ENCODE peak calls at places on chromosomes 11 and 22, in five cellular contexts. N is A549, O is K562, H is HepG2, S is GM12878. M is an unnamed sample.
A peak's percentile ranks its signal among the peaks of the same experiment; 100 is the strongest.

GRCh38 chr11:62694455-62695167 is 5.3 kb upstream of the LRRN4CL start:
- DNase-seq in N (peak; percentile 87), O (peak; percentile 90), H (peak; percentile 70), S (no peak), M (peak; percentile 87)

GRCh38 chr22:41110968-41111367 is 18.6 kb downstream of the EP300 start:
- DNase-seq in N (no peak), O (no peak), H (no peak), S (no peak), M (no peak)

GRCh38 chr11:72569966-72570892 is 104.0 kb downstream of the PDE2A start:
- DNase-seq in N (no peak), O (no peak), H (no peak), S (no peak), M (no peak)

GRCh38 chr11:9269492-9270030 is 4.4 kb upstream of the DENND5A start:
- DNase-seq in N (no peak), O (no peak), H (no peak), S (no peak), M (no peak)

GRCh38 chr11:102639656-102640055 is 14.5 kb upstream of the MMP20 start:
- DNase-seq in N (no peak), O (no peak), H (no peak), S (no peak), M (no peak)

GRCh38 chr22:49203091-49203862 is 624.4 kb downstream of the BRD1 start:
- DNase-seq in N (no peak), O (peak; percentile 16), H (no peak), S (no peak), M (peak; percentile 45)

GRCh38 chr11:83220279-83220678 is 26.8 kb downstream of the ANKRD42 start:
- DNase-seq in N (no peak), O (peak; percentile 13), H (no peak), S (no peak), M (no peak)

GRCh38 chr22:30438559-30438958 is 13.0 kb downstream of the MTFP1 start:
- DNase-seq in N (no peak), O (peak; percentile 55), H (no peak), S (no peak), M (no peak)

GRCh38 chr11:46239801-46240061 is 37.7 kb upstream of the CREB3L1 start:
- DNase-seq in N (no peak), O (no peak), H (no peak), S (no peak), M (no peak)

GRCh38 chr22:40334060-40334459 is 12.2 kb upstream of the ADSL start:
- DNase-seq in N (no peak), O (no peak), H (no peak), S (no peak), M (no peak)

GRCh38 chr11:7605544-7605943 is 67.8 kb downstream of the CYB5R2 start:
- DNase-seq in N (peak; percentile 90), O (peak; percentile 6), H (peak; percentile 74), S (no peak), M (no peak)

GRCh38 chr22:22060200-22061084 is 77.9 kb upstream of the TOP3B start:
- DNase-seq in N (peak; percentile 44), O (peak; percentile 96), H (peak; percentile 40), S (no peak), M (peak; percentile 97)

GRCh38 chr22:46084376-46084775 is 66.0 kb upstream of the PPARA start:
- DNase-seq in N (no peak), O (no peak), H (no peak), S (no peak), M (no peak)

GRCh38 chr11:110430267-110431211 is 791 bp downstream of the FDX1 start:
- DNase-seq in N (no peak), O (no peak), H (peak; percentile 47), S (peak; percentile 8), M (no peak)

GRCh38 chr11:67563354-67564114 is 20.1 kb upstream of the GSTP1 start:
- DNase-seq in N (peak; percentile 94), O (peak; percentile 56), H (no peak), S (no peak), M (no peak)

GRCh38 chr22:34116126-34116525 is 195.8 kb upstream of the LARGE1 start:
- DNase-seq in N (no peak), O (no peak), H (no peak), S (no peak), M (no peak)

GRCh38 chr11:44110231-44110679 is 14.8 kb downstream of the EXT2 start:
- DNase-seq in N (peak; percentile 49), O (peak; percentile 75), H (peak; percentile 47), S (no peak), M (no peak)

GRCh38 chr11:30798547-30799236 is 212.5 kb upstream of the MPPED2 start:
- DNase-seq in N (no peak), O (no peak), H (no peak), S (no peak), M (no peak)

GRCh38 chr11:113896156-113896879 is 8.3 kb upstream of the HTR3B start:
- DNase-seq in N (peak; percentile 22), O (peak; percentile 57), H (no peak), S (no peak), M (no peak)

GRCh38 chr22:45101828-45102227 is 61.9 kb upstream of the NUP50 start:
- DNase-seq in N (peak; percentile 74), O (peak; percentile 57), H (peak; percentile 67), S (no peak), M (no peak)

GRCh38 chr11:67352546-67353316 is 615 bp downstream of the POLD4 start:
- DNase-seq in N (no peak), O (peak; percentile 35), H (peak; percentile 20), S (no peak), M (no peak)

GRCh38 chr22:48574776-48575566 is 1252.7 kb downstream of the BRD1 start:
- DNase-seq in N (peak; percentile 67), O (no peak), H (peak; percentile 58), S (no peak), M (peak; percentile 85)

GRCh38 chr11:100687032-100687629 is at the start of gene ARHGAP42:
- DNase-seq in N (peak; percentile 74), O (peak; percentile 70), H (peak; percentile 16), S (no peak), M (peak; percentile 86)

GRCh38 chr11:12537778-12538401 is 136.3 kb upstream of the TEAD1 start:
- DNase-seq in N (no peak), O (no peak), H (no peak), S (no peak), M (no peak)

GRCh38 chr22:30940655-30941362 is 27.8 kb downstream of the MORC2 start:
- DNase-seq in N (no peak), O (no peak), H (no peak), S (no peak), M (no peak)

GRCh38 chr11:113043704-113044103 is 82.5 kb downstream of the NCAM1 start:
- DNase-seq in N (no peak), O (no peak), H (no peak), S (no peak), M (no peak)

GRCh38 chr22:17486313-17486712 is 77.0 kb upstream of the SLC25A18 start:
- DNase-seq in N (peak; percentile 7), O (peak; percentile 59), H (peak; percentile 8), S (no peak), M (no peak)

GRCh38 chr11:45383229-45383628 is 97.1 kb upstream of the SYT13 start:
- DNase-seq in N (no peak), O (no peak), H (no peak), S (no peak), M (no peak)

GRCh38 chr11:23569547-23569946 is 709.3 kb upstream of the CCDC179 start:
- DNase-seq in N (no peak), O (no peak), H (no peak), S (peak; percentile 33), M (no peak)

GRCh38 chr11:106088896-106089295 is 11.4 kb downstream of the AASDHPPT start:
- DNase-seq in N (no peak), O (no peak), H (no peak), S (no peak), M (no peak)

GRCh38 chr22:36385491-36386350 is 2.0 kb downstream of the MYH9 start:
- DNase-seq in N (peak; percentile 48), O (no peak), H (peak; percentile 57), S (no peak), M (no peak)

GRCh38 chr22:17590586-17590985 is 27.3 kb downstream of the SLC25A18 start:
- DNase-seq in N (no peak), O (no peak), H (no peak), S (no peak), M (no peak)

GRCh38 chr11:2569731-2570210 is 125.0 kb downstream of the KCNQ1 start:
- DNase-seq in N (no peak), O (no peak), H (no peak), S (no peak), M (no peak)
- TF ChIP-seq CHD2 in N (no peak), O (no peak), H (no peak), S (no peak), M (no peak)

GRCh38 chr22:24521791-24522245 is 26.7 kb downstream of the UPB1 start:
- DNase-seq in N (peak; percentile 71), O (peak; percentile 48), H (peak; percentile 86), S (no peak), M (peak; percentile 82)
- TF ChIP-seq HDAC2 in N (no peak), O (no peak), H (peak; percentile 65), S (no peak), M (no peak)

GRCh38 chr11:86176165-86176884 is 68.2 kb upstream of the EED start:
- DNase-seq in N (no peak), O (peak; percentile 89), H (peak; percentile 42), S (no peak), M (no peak)

GRCh38 chr11:86175585-86175984 is 69.0 kb upstream of the EED start:
- DNase-seq in N (no peak), O (peak; percentile 52), H (no peak), S (no peak), M (no peak)

GRCh38 chr11:86171627-86172026 is 72.9 kb upstream of the EED start:
- DNase-seq in N (no peak), O (no peak), H (no peak), S (no peak), M (no peak)

GRCh38 chr11:86172894-86173293 is 71.7 kb upstream of the EED start:
- DNase-seq in N (no peak), O (peak; percentile 65), H (no peak), S (no peak), M (no peak)

DNA sequence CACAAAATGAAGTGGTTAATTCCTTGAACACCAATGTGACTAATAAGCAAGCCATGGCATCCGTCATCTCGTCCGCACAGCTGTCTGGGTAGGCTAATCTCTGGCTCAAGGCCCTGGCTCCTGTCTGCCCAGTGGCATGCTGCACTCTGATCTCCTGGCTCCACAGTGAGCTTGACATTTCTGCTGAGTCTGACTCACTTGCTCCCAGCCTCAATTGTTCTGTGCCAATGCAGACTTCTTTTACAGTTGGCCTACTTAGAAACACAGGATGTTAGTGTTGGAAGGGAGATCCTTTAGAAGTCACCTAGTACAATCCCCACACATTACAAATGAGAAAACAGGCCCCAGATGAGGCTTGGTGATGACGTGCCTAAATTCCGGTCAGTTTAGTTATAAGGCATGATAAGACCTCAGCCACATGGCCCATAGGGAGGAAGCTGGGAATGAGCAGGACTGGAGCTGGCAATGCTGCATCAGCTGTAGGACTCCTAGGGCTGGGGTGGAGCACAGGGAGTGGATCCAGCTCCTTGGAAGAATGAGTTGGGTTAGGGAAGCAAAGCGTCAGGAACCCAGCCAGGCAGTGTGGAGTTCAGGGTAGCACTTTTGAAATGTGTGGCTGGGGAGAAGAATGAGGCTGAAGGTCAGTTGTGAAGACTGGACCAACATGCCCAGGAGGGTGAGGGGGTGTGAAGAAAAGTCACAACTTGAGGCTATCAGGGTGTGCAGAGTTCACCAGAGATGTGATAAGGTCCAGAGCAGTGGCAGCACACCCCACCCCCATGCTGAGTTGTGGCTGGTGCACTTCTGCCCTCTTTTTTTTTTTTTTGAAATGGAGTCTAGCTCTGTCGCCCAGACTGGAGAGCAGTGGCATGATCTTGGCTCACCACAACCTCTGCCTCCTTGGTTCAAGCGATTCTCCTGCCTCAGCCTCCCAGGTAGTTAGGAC is 70.2 kb upstream of the EED start:
- DNase-seq in N (peak; percentile 67), O (peak; percentile 87), H (peak; percentile 61), S (no peak), M (no peak)
- H3K27ac ChIP-seq in N (peak overlapping the region; percentile 86), O (peak overlapping the region; percentile 81), H (no peak overlapping the region), S (no peak overlapping the region), M (no peak overlapping the region)

GRCh38 chr11:4680341-4680740 is 17.3 kb downstream of the OR51E2 start:
- DNase-seq in N (no peak), O (no peak), H (no peak), S (no peak), M (no peak)
- TF ChIP-seq CHD2 in N (no peak), O (no peak), H (no peak), S (no peak), M (no peak)